ENCODE peak calls at places on chromosomes 4 and X, in eight cellular contexts. C, M, B, L, F, P, Z and N are unnamed samples.

GRCh38 chr4:60683357-60683756 is 516.8 kb upstream of the ADGRL3 start:
- DNase-seq in P (no peak), Z (no peak), C (no peak), F (no peak), B (peak; percentile 78), M (no peak), L (peak; percentile 88), N (peak; percentile 46)

GRCh38 chr4:76982638-76983579 is 33.4 kb downstream of the SEPTIN11 start:
- DNase-seq in B (no peak), P (no peak), M (no peak), Z (no peak), C (no peak), F (no peak), L (no peak), N (no peak)

GRCh38 chr4:180197471-180197870 is 2045.7 kb upstream of the TENM3 start:
- DNase-seq in P (peak; percentile 16), B (no peak), F (no peak), Z (no peak), M (no peak), C (peak; percentile 34), L (no peak), N (no peak)

GRCh38 chr4:176792348-176793059 is at the start of gene VEGFC:
- DNase-seq in M (peak; percentile 85), Z (peak; percentile 76), F (peak; percentile 68), B (no peak), C (peak; percentile 71), P (peak; percentile 67), L (peak; percentile 79), N (peak; percentile 93)

GRCh38 chr4:89319756-89320155 is 12.2 kb upstream of the GPRIN3 start:
- DNase-seq in M (no peak), B (no peak), L (no peak), C (no peak), F (no peak), P (no peak), Z (no peak), N (no peak)

GRCh38 chrX:74085642-74086236 is 218.2 kb upstream of the ZCCHC13 start:
- DNase-seq in L (no peak), C (no peak), Z (no peak), F (no peak), P (no peak), M (no peak), B (no peak), N (no peak)

GRCh38 chr4:178823673-178824072 is 1381.4 kb upstream of the AGA start:
- DNase-seq in P (no peak), B (no peak), F (no peak), M (no peak), C (no peak), Z (no peak), L (peak; percentile 36), N (no peak)

GRCh38 chr4:184792334-184792733 is 33.4 kb downstream of the ACSL1 start:
- DNase-seq in P (no peak), L (peak; percentile 50), F (no peak), B (no peak), Z (no peak), M (no peak), C (no peak), N (no peak)

GRCh38 chr4:67886281-67886680 is 2.5 kb upstream of the TMPRSS11D start:
- DNase-seq in B (no peak), F (no peak), Z (no peak), P (no peak), L (peak; percentile 58), M (no peak), C (no peak), N (no peak)

GRCh38 chr4:110793890-110794588 is 171.2 kb upstream of the PITX2 start:
- DNase-seq in M (no peak), Z (no peak), F (no peak), C (no peak), B (no peak), P (no peak), L (no peak), N (no peak)

GRCh38 chrX:2664497-2664896 is 26.6 kb upstream of the CD99 start:
- DNase-seq in P (peak; percentile 12), F (peak; percentile 54), L (peak; percentile 67), Z (no peak), C (peak; percentile 69), B (peak; percentile 68), M (peak; percentile 63), N (peak; percentile 86)

GRCh38 chrX:103378990-103379389 is 2.7 kb downstream of the BEX3 start:
- DNase-seq in M (no peak), Z (no peak), C (no peak), L (no peak), B (no peak), F (no peak), P (no peak), N (no peak)

GRCh38 chr4:123409301-123409700 is 12.7 kb downstream of the SPRY1 start:
- DNase-seq in F (no peak), L (no peak), P (no peak), M (no peak), B (no peak), Z (no peak), C (no peak), N (no peak)

GRCh38 chr4:25441519-25442117 is 64.6 kb downstream of the ANAPC4 start:
- DNase-seq in L (peak; percentile 61), B (no peak), M (peak; percentile 71), Z (peak; percentile 82), F (peak; percentile 24), P (peak; percentile 74), C (peak; percentile 81), N (peak; percentile 34)

GRCh38 chrX:13463608-13464007 is 105.8 kb upstream of the EGFL6 start:
- DNase-seq in B (peak; percentile 59), M (no peak), C (no peak), L (peak; percentile 80), F (peak; percentile 38), Z (peak; percentile 60), P (no peak), N (peak; percentile 17)

GRCh38 chr4:107094332-107094731 is 58.2 kb upstream of the DKK2 start:
- DNase-seq in C (no peak), Z (no peak), B (peak; percentile 23), P (no peak), F (no peak), L (peak; percentile 47), M (no peak), N (no peak)

GRCh38 chr4:182213024-182213423 is 30.2 kb upstream of the TENM3 start:
- DNase-seq in F (no peak), B (no peak), P (no peak), C (no peak), Z (no peak), M (no peak), L (no peak), N (no peak)

GRCh38 chr4:90025248-90025647 is 101.9 kb upstream of the CCSER1 start:
- DNase-seq in L (peak; percentile 32), P (no peak), F (no peak), M (no peak), Z (no peak), C (no peak), B (no peak), N (no peak)

GRCh38 chrX:151776113-151776790 is 41.7 kb downstream of the CNGA2 start:
- DNase-seq in L (no peak), C (no peak), Z (no peak), B (no peak), F (peak; percentile 18), M (no peak), P (no peak), N (no peak)

GRCh38 chrX:106802063-106802387 is 448 bp upstream of the TBC1D8B start:
- DNase-seq in M (no peak), C (no peak), Z (no peak), B (no peak), F (no peak), P (peak; percentile 12), L (no peak), N (no peak)

GRCh38 chr4:48346594-48346993 is 5.3 kb downstream of the SLAIN2 start:
- DNase-seq in C (no peak), B (no peak), P (no peak), M (no peak), L (peak; percentile 47), F (no peak), Z (no peak), N (no peak)

GRCh38 chrX:8868906-8869305 is 67.7 kb upstream of the FAM9A start:
- DNase-seq in M (no peak), P (no peak), F (no peak), C (no peak), B (no peak), L (peak; percentile 50), Z (no peak), N (no peak)

GRCh38 chr4:5477613-5478012 is 230.7 kb downstream of the EVC2 start:
- DNase-seq in F (no peak), M (no peak), Z (no peak), P (no peak), L (no peak), C (no peak), B (no peak), N (no peak)

GRCh38 chr4:110510955-110511544 is 35.1 kb downstream of the ENPEP start:
- DNase-seq in P (no peak), L (peak; percentile 74), Z (no peak), B (peak; percentile 33), F (no peak), C (no peak), M (no peak), N (no peak)

GRCh38 chrX:93695981-93696380 is 22.0 kb downstream of the FAM133A start:
- DNase-seq in C (peak; percentile 15), Z (no peak), P (no peak), B (no peak), F (no peak), M (no peak), L (no peak), N (no peak)
- H3K4me3 ChIP-seq in C (no peak overlapping the region), Z (no peak overlapping the region), P (no peak overlapping the region), B (no peak overlapping the region), F (no peak overlapping the region), M (no peak overlapping the region), L (no peak overlapping the region), N (no peak overlapping the region)

GRCh38 chr4:478373-478772 is 20.6 kb downstream of the ZNF721 start:
- DNase-seq in P (no peak), F (no peak), Z (no peak), M (no peak), B (no peak), L (peak; percentile 10), C (no peak), N (no peak)
- H3K4me3 ChIP-seq in P (no peak overlapping the region), F (no peak overlapping the region), Z (no peak overlapping the region), M (no peak overlapping the region), B (no peak overlapping the region), L (no peak overlapping the region), C (no peak overlapping the region), N (no peak overlapping the region)

DNA sequence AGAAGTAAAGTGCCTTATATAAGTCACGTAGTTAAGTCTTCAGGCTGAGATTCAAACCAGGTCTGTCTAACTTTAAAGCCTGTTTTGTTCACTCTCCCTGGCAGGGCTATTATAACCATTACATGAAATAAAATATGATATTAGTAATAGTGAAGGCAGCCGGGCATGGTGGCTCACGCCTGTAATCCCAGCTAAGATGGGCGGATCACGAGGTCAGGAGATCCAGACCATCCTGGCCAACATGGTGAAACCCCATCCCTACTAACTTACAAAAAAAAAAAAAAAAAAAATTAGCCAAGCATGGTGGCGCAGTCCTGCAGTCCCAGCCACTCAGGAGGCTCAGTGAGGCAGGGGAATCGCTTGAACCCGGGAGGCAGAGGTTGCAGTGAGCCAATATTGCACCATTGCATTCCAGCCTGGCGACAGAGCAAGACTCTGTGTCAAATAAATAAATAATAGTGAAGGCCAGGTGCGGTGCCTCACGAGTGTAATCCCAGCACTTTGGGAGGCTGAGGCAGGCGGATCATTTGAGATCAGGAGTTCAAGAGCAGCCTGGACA is 22.1 kb upstream of the SOWAHD start:
- DNase-seq in F (no peak), M (no peak), L (no peak), C (no peak), Z (no peak), P (no peak), B (no peak), N (peak; percentile 10)
- H3K4me3 ChIP-seq in F (no peak overlapping the region), M (no peak overlapping the region), L (no peak overlapping the region), C (no peak overlapping the region), Z (no peak overlapping the region), P (no peak overlapping the region), B (no peak overlapping the region), N (no peak overlapping the region)

GRCh38 chr4:152572417-152573086 is 36.7 kb upstream of the FBXW7 start:
- DNase-seq in C (no peak), M (no peak), F (no peak), B (peak; percentile 25), Z (no peak), L (no peak), P (peak; percentile 27), N (no peak)
- H3K4me3 ChIP-seq in C (no peak overlapping the region), M (no peak overlapping the region), F (no peak overlapping the region), B (no peak overlapping the region), Z (no peak overlapping the region), L (no peak overlapping the region), P (no peak overlapping the region), N (no peak overlapping the region)